ENCODE peak calls at places on chromosomes 5 and 9, in four cellular contexts. H is WTC11, X is GM12878, C is HepG2. A is an unnamed sample.

GRCh38 chr5:144028644-144029043 is 141.8 kb downstream of the YIPF5 start:
- DNase-seq in X (no peak), H (no peak), C (no peak), A (no peak)

GRCh38 chr5:163964650-163965049 is 459.2 kb downstream of the MAT2B start:
- DNase-seq in C (no peak), H (no peak), X (no peak), A (no peak)

GRCh38 chr5:141877478-141878185 is 578 bp downstream of the PCDH1 start:
- DNase-seq in H (no peak), C (no peak), X (no peak), A (no peak)

GRCh38 chr5:8114597-8115266 is 245.8 kb downstream of the MTRR start:
- DNase-seq in H (peak), X (no peak), C (no peak), A (no peak)

GRCh38 chr5:11878846-11879245 is 25.4 kb downstream of the CTNND2 start:
- DNase-seq in X (no peak), C (no peak), H (no peak), A (no peak)

GRCh38 chr5:401216-402034 is 41.6 kb upstream of the EXOC3 start:
- DNase-seq in X (no peak), H (no peak), C (no peak), A (no peak)

GRCh38 chr9:104906441-104907277 is 21.3 kb downstream of the ABCA1 start:
- DNase-seq in H (no peak), X (no peak), C (no peak), A (no peak)

GRCh38 chr5:107457881-107458280 is 212.9 kb downstream of the EFNA5 start:
- DNase-seq in C (no peak), H (no peak), X (no peak), A (no peak)

GRCh38 chr9:133656211-133657119 is 20.3 kb downstream of the DBH start:
- DNase-seq in X (no peak), H (no peak), C (no peak), A (no peak)

GRCh38 chr5:127893232-127893631 is 190.0 kb downstream of the CCDC192 start:
- DNase-seq in X (no peak), C (no peak), H (no peak), A (no peak)

GRCh38 chr5:119049824-119050449 is 20.9 kb upstream of the DMXL1 start:
- DNase-seq in C (no peak), H (no peak), X (no peak), A (no peak)

GRCh38 chr9:86487222-86487841 is 133.1 kb upstream of the TUT7 start:
- DNase-seq in X (no peak), H (no peak), C (peak), A (peak)

GRCh38 chr9:15373201-15373530 is 49.5 kb upstream of the SNAPC3 start:
- DNase-seq in X (no peak), C (no peak), H (no peak), A (no peak)

GRCh38 chr9:125126019-125126746 is 17.1 kb downstream of the SCAI start:
- DNase-seq in C (no peak), X (peak), H (no peak), A (peak)

GRCh38 chr5:168477060-168477459 is 9.2 kb upstream of the RARS1 start:
- DNase-seq in H (no peak), C (no peak), X (no peak), A (no peak)

GRCh38 chr5:79133121-79133656 is 21.6 kb downstream of the BHMT start:
- DNase-seq in H (no peak), X (no peak), C (peak), A (peak)

GRCh38 chr9:105146677-105147076 is 97.8 kb upstream of the SLC44A1 start:
- DNase-seq in H (no peak), X (no peak), C (no peak), A (no peak)

GRCh38 chr5:122726990-122727616 is 47.8 kb upstream of the SNX2 start:
- DNase-seq in X (peak), H (no peak), C (no peak), A (no peak)

GRCh38 chr9:124467410-124468060 is 17.3 kb downstream of the ADGRD2 start:
- DNase-seq in H (no peak), C (no peak), X (no peak), A (no peak)

GRCh38 chr9:87882627-87883026 is at the start of gene SPATA31E1:
- DNase-seq in C (no peak), H (peak), X (no peak), A (peak)

GRCh38 chr5:126358525-126358924 is 64.7 kb upstream of the GRAMD2B start:
- DNase-seq in X (peak), H (no peak), C (no peak), A (no peak)
- TF ChIP-seq TCF7 in X (no peak), H (no peak), C (no peak), A (no peak)

DNA sequence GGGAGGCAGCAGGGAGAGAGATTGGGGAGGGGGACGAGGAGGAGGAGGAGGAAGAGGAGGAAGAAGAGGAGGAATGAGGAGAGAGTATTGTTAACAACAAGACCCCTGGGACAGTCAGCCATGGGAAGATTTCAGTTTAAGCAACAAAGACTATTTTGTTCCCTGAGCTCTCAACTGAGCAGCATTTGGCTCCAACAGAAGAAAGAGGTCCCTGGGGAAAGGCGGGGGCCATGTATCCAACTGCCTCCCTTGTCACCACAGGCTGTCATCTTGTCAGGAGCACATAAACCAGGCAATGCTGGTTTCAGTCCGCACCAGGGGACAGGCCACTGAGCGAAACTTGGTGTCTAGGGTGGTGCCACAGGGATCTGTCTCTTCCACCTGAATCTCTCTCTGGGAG is 316.1 kb downstream of the TLE1 start:
- DNase-seq in H (no peak), C (no peak), X (no peak), A (no peak)
- TF ChIP-seq SP1 in H (no peak), C (no peak), X (no peak), A (no peak)

DNA sequence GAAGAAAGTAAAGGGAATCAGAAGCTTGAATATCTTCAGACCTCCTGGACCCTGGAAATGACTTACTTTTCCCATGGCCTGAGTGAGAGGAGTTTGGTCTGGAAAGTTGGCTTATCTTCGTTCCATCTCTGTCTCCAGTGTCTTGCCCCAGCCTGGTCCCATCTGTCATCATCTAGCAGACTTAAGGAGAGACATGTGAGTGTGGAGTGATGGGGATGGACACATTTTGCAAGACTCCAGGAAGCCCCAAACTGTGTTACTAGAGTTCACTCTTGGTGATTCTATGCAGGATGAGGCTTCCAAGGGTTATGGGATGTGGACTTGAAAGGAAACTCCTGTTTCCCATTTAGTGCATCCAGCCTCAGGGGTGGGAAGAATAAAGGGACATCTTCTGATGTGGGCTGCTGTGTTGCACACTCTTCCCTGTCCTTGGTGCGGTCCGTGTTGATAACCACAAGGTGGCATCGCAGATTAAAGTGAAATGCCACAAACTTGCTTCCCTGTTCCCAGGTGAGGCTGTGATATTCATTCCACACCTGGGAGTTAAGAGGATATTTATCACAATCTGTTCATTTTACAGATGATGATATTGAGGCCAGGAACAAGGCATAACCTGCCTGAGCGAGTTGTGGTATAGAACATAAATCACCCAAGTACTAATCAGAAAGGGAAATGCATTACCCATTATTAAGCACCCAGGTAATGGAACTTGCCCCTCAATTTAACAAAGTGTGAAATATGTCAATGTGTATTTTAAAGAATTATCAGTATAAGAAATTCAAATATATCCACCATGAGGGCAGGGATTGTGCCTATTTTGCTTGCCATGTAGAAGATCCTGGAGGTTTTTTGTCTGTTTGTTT is 269.9 kb upstream of the PAPPA start:
- DNase-seq in X (no peak), H (peak), C (peak), A (no peak)
- TF ChIP-seq TCF7 in X (no peak), H (no peak), C (no peak), A (no peak)

DNA sequence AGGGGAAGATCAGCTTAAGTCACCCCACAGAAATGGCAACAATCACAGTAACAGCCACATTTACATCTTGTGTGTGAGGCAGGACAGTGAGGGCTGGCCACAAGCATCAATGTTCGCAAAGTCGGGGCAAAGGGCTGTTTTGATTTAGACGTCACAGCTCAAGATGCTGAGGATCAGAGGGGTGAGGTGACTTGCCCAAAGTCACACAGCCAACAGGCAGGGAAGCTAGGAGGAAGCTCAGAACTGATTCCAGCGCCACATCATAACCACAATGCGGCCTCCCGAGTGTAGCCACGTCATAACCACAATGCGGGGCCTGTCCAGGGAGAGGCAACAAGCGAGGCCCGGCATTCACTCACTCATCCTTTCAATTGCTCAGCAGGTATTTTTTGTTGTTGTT is 14.3 kb downstream of the STK10 start:
- DNase-seq in C (no peak), X (no peak), H (no peak), A (no peak)
- TF ChIP-seq SP1 in C (no peak), X (no peak), H (no peak), A (no peak)

DNA sequence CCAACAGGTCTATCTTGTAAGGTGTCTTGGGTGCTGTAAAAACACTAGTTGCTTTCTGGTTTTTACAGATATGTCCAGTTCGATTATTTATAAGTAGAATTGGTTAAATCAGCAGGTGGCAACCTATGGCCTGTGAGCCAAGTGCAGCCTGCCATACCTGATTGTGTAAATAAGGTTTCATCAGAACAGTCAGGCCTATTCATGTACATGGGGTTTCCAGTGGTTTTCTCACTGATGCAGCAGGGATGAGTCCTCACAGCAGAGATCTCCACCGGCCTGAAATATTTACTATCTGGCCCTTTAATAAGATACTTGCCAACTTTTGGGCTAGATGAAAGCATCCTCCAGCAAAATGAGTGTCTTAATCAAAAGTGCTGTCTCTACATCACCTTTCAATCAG is 132.9 kb upstream of the ICE1 start:
- DNase-seq in X (no peak), H (no peak), C (no peak), A (no peak)
- TF ChIP-seq TCF7 in X (no peak), H (no peak), C (no peak), A (no peak)